ENCODE peak calls at places on chromosomes 13 and 19, in five cellular contexts. One of them, this sample, is unnamed.
A peak's percentile ranks its signal among the peaks of the same experiment; 100 is the strongest.

GRCh38 chr13:93398167-93398566 is 171.6 kb downstream of the GPC6 start:
- DNase-seq in activated B cell treated with CpG ODN at 0.5 μM for 24 hours: no peak
- DNase-seq in breast epithelium: no peak
- DNase-seq in nephron progenitor cell: no peak
- DNase-seq in astrocyte of the cerebellum: no peak
- DNase-seq in this sample: no peak

GRCh38 chr19:52307275-52307674 is 10.3 kb downstream of the ZNF480 start:
- DNase-seq in activated B cell treated with CpG ODN at 0.5 μM for 24 hours: no peak
- DNase-seq in breast epithelium: no peak
- DNase-seq in nephron progenitor cell: peak; percentile 43
- DNase-seq in astrocyte of the cerebellum: no peak
- DNase-seq in this sample: no peak

GRCh38 chr19:20840371-20840770 is 64.3 kb downstream of the ZNF66 start:
- DNase-seq in activated B cell treated with CpG ODN at 0.5 μM for 24 hours: no peak
- DNase-seq in breast epithelium: no peak
- DNase-seq in nephron progenitor cell: no peak
- DNase-seq in astrocyte of the cerebellum: no peak
- DNase-seq in this sample: no peak

GRCh38 chr19:37718357-37718756 is 1.2 kb downstream of the ZNF607 start:
- DNase-seq in activated B cell treated with CpG ODN at 0.5 μM for 24 hours: no peak
- DNase-seq in breast epithelium: no peak
- DNase-seq in nephron progenitor cell: no peak
- DNase-seq in astrocyte of the cerebellum: no peak
- DNase-seq in this sample: no peak

GRCh38 chr13:29908411-29908810 is 58.0 kb upstream of the UBL3 start:
- DNase-seq in activated B cell treated with CpG ODN at 0.5 μM for 24 hours: no peak
- DNase-seq in breast epithelium: no peak
- DNase-seq in nephron progenitor cell: no peak
- DNase-seq in astrocyte of the cerebellum: no peak
- DNase-seq in this sample: no peak

GRCh38 chr19:33796164-33797100 is at the start of gene KCTD15:
- DNase-seq in activated B cell treated with CpG ODN at 0.5 μM for 24 hours: peak; percentile 36
- DNase-seq in breast epithelium: no peak
- DNase-seq in nephron progenitor cell: peak; percentile 74
- DNase-seq in astrocyte of the cerebellum: no peak
- DNase-seq in this sample: peak; percentile 50

GRCh38 chr13:31945202-31945978 is 86.2 kb upstream of the FRY start:
- DNase-seq in activated B cell treated with CpG ODN at 0.5 μM for 24 hours: no peak
- DNase-seq in breast epithelium: peak; percentile 58
- DNase-seq in nephron progenitor cell: peak; percentile 8
- DNase-seq in astrocyte of the cerebellum: peak; percentile 13
- DNase-seq in this sample: no peak

GRCh38 chr13:51223284-51224270 is 1.4 kb downstream of the FAM124A start:
- DNase-seq in activated B cell treated with CpG ODN at 0.5 μM for 24 hours: no peak
- DNase-seq in breast epithelium: no peak
- DNase-seq in nephron progenitor cell: no peak
- DNase-seq in astrocyte of the cerebellum: no peak
- DNase-seq in this sample: no peak

GRCh38 chr19:18419699-18420460 is 682 bp downstream of the SSBP4 start:
- DNase-seq in activated B cell treated with CpG ODN at 0.5 μM for 24 hours: no peak
- DNase-seq in breast epithelium: no peak
- DNase-seq in nephron progenitor cell: peak; percentile 46
- DNase-seq in astrocyte of the cerebellum: no peak
- DNase-seq in this sample: no peak

GRCh38 chr13:79455331-79455730 is 25.6 kb upstream of the NDFIP2 start:
- DNase-seq in activated B cell treated with CpG ODN at 0.5 μM for 24 hours: no peak
- DNase-seq in breast epithelium: no peak
- DNase-seq in nephron progenitor cell: no peak
- DNase-seq in astrocyte of the cerebellum: no peak
- DNase-seq in this sample: no peak

GRCh38 chr19:18306903-18307681 is 15.8 kb downstream of the LSM4 start:
- DNase-seq in activated B cell treated with CpG ODN at 0.5 μM for 24 hours: no peak
- DNase-seq in breast epithelium: no peak
- DNase-seq in nephron progenitor cell: no peak
- DNase-seq in astrocyte of the cerebellum: no peak
- DNase-seq in this sample: no peak

GRCh38 chr19:11408591-11408990 is 10.5 kb downstream of the RGL3 start:
- DNase-seq in activated B cell treated with CpG ODN at 0.5 μM for 24 hours: no peak
- DNase-seq in breast epithelium: no peak
- DNase-seq in nephron progenitor cell: no peak
- DNase-seq in astrocyte of the cerebellum: no peak
- DNase-seq in this sample: no peak

GRCh38 chr13:62556973-62557372 is 1141.3 kb upstream of the PCDH20 start:
- DNase-seq in activated B cell treated with CpG ODN at 0.5 μM for 24 hours: no peak
- DNase-seq in breast epithelium: no peak
- DNase-seq in nephron progenitor cell: no peak
- DNase-seq in astrocyte of the cerebellum: no peak
- DNase-seq in this sample: no peak

GRCh38 chr13:23456437-23456836 is 22.9 kb upstream of the SACS start:
- DNase-seq in activated B cell treated with CpG ODN at 0.5 μM for 24 hours: no peak
- DNase-seq in breast epithelium: no peak
- DNase-seq in nephron progenitor cell: no peak
- DNase-seq in astrocyte of the cerebellum: no peak
- DNase-seq in this sample: no peak

GRCh38 chr19:5484398-5485285 is 29.4 kb downstream of the ZNRF4 start:
- DNase-seq in activated B cell treated with CpG ODN at 0.5 μM for 24 hours: no peak
- DNase-seq in breast epithelium: no peak
- DNase-seq in nephron progenitor cell: peak; percentile 34
- DNase-seq in astrocyte of the cerebellum: peak; percentile 4
- DNase-seq in this sample: no peak

GRCh38 chr19:41879080-41879479 is 2.0 kb downstream of the CD79A start:
- DNase-seq in activated B cell treated with CpG ODN at 0.5 μM for 24 hours: no peak
- DNase-seq in breast epithelium: no peak
- DNase-seq in nephron progenitor cell: no peak
- DNase-seq in astrocyte of the cerebellum: no peak
- DNase-seq in this sample: no peak

GRCh38 chr19:49642488-49643035 is 553 bp downstream of the SCAF1 start:
- DNase-seq in activated B cell treated with CpG ODN at 0.5 μM for 24 hours: no peak
- DNase-seq in breast epithelium: no peak
- DNase-seq in nephron progenitor cell: no peak
- DNase-seq in astrocyte of the cerebellum: no peak
- DNase-seq in this sample: no peak

GRCh38 chr13:97873398-97873797 is 80.1 kb upstream of the IPO5 start:
- DNase-seq in activated B cell treated with CpG ODN at 0.5 μM for 24 hours: no peak
- DNase-seq in breast epithelium: no peak
- DNase-seq in nephron progenitor cell: no peak
- DNase-seq in astrocyte of the cerebellum: no peak
- DNase-seq in this sample: no peak

GRCh38 chr19:737591-738093 is 13.3 kb upstream of the MISP start:
- DNase-seq in activated B cell treated with CpG ODN at 0.5 μM for 24 hours: peak; percentile 43
- DNase-seq in breast epithelium: no peak
- DNase-seq in nephron progenitor cell: peak; percentile 71
- DNase-seq in astrocyte of the cerebellum: no peak
- DNase-seq in this sample: peak; percentile 65

GRCh38 chr19:34459614-34460013 is 21.9 kb upstream of the WTIP start:
- DNase-seq in activated B cell treated with CpG ODN at 0.5 μM for 24 hours: no peak
- DNase-seq in breast epithelium: no peak
- DNase-seq in nephron progenitor cell: no peak
- DNase-seq in astrocyte of the cerebellum: no peak
- DNase-seq in this sample: no peak

GRCh38 chr19:11269408-11269807 is 7.1 kb upstream of the DOCK6 start:
- DNase-seq in activated B cell treated with CpG ODN at 0.5 μM for 24 hours: no peak
- DNase-seq in breast epithelium: no peak
- DNase-seq in nephron progenitor cell: no peak
- DNase-seq in astrocyte of the cerebellum: no peak
- DNase-seq in this sample: no peak

GRCh38 chr13:98325724-98326123 is 148.7 kb upstream of the RNF113B start:
- DNase-seq in activated B cell treated with CpG ODN at 0.5 μM for 24 hours: no peak
- DNase-seq in breast epithelium: peak; percentile 30
- DNase-seq in nephron progenitor cell: no peak
- DNase-seq in astrocyte of the cerebellum: no peak
- DNase-seq in this sample: no peak

GRCh38 chr13:49561064-49561410 is 24.3 kb downstream of the RCBTB1 start:
- DNase-seq in activated B cell treated with CpG ODN at 0.5 μM for 24 hours: no peak
- DNase-seq in breast epithelium: no peak
- DNase-seq in nephron progenitor cell: no peak
- DNase-seq in astrocyte of the cerebellum: no peak
- DNase-seq in this sample: no peak

GRCh38 chr19:53908933-53909415 is at the start of gene CACNG7:
- DNase-seq in activated B cell treated with CpG ODN at 0.5 μM for 24 hours: no peak
- DNase-seq in breast epithelium: no peak
- DNase-seq in nephron progenitor cell: peak; percentile 45
- DNase-seq in astrocyte of the cerebellum: no peak
- DNase-seq in this sample: no peak

DNA sequence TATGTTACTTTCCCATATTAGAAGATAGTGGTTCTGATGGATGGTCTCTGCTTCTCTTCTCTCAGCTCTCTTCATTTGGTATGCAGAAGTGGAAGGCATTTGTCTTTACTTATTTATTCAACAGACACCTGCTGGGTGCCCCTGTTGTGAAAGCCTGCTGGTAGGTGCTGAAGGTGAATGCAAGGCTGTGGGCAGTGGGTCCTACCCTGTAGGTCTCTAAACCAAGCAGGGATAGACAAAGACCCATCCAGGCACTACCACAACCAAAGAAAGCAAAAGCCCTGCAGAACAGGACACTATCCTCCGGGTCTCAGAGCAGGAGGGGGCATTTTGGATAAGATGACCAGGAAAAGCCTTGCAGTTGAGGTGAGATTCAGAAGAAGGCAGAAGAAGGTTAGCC is 106.1 kb downstream of the STARD13 start:
- DNase-seq in activated B cell treated with CpG ODN at 0.5 μM for 24 hours: no peak
- DNase-seq in breast epithelium: no peak
- DNase-seq in nephron progenitor cell: no peak
- DNase-seq in astrocyte of the cerebellum: no peak
- DNase-seq in this sample: no peak
- TF ChIP-seq CTCF in activated B cell treated with CpG ODN at 0.5 μM for 24 hours: no peak
- TF ChIP-seq CTCF in breast epithelium: no peak
- TF ChIP-seq CTCF in nephron progenitor cell: no peak
- TF ChIP-seq CTCF in astrocyte of the cerebellum: no peak
- TF ChIP-seq CTCF in this sample: no peak

GRCh38 chr13:25143693-25144092 is 28.4 kb downstream of the AMER2 start:
- DNase-seq in activated B cell treated with CpG ODN at 0.5 μM for 24 hours: no peak
- DNase-seq in breast epithelium: no peak
- DNase-seq in nephron progenitor cell: no peak
- DNase-seq in astrocyte of the cerebellum: no peak
- DNase-seq in this sample: no peak

GRCh38 chr13:25135896-25136295 is 36.2 kb downstream of the AMER2 start:
- DNase-seq in activated B cell treated with CpG ODN at 0.5 μM for 24 hours: no peak
- DNase-seq in breast epithelium: no peak
- DNase-seq in nephron progenitor cell: no peak
- DNase-seq in astrocyte of the cerebellum: no peak
- DNase-seq in this sample: no peak

GRCh38 chr13:25137624-25137892 is 34.5 kb downstream of the AMER2 start:
- DNase-seq in activated B cell treated with CpG ODN at 0.5 μM for 24 hours: no peak
- DNase-seq in breast epithelium: no peak
- DNase-seq in nephron progenitor cell: no peak
- DNase-seq in astrocyte of the cerebellum: no peak
- DNase-seq in this sample: no peak

GRCh38 chr13:25136872-25137623 is 35.0 kb downstream of the AMER2 start:
- DNase-seq in activated B cell treated with CpG ODN at 0.5 μM for 24 hours: no peak
- DNase-seq in breast epithelium: no peak
- DNase-seq in nephron progenitor cell: no peak
- DNase-seq in astrocyte of the cerebellum: no peak
- DNase-seq in this sample: no peak

GRCh38 chr13:25141042-25141441 is 31.0 kb downstream of the AMER2 start:
- DNase-seq in activated B cell treated with CpG ODN at 0.5 μM for 24 hours: no peak
- DNase-seq in breast epithelium: no peak
- DNase-seq in nephron progenitor cell: no peak
- DNase-seq in astrocyte of the cerebellum: no peak
- DNase-seq in this sample: no peak
- TF ChIP-seq CTCF in activated B cell treated with CpG ODN at 0.5 μM for 24 hours: no peak
- TF ChIP-seq CTCF in breast epithelium: no peak
- TF ChIP-seq CTCF in nephron progenitor cell: no peak
- TF ChIP-seq CTCF in astrocyte of the cerebellum: no peak
- TF ChIP-seq CTCF in this sample: no peak

GRCh38 chr19:3785464-3785937 is 680 bp downstream of the MATK start:
- DNase-seq in activated B cell treated with CpG ODN at 0.5 μM for 24 hours: no peak
- DNase-seq in breast epithelium: no peak
- DNase-seq in nephron progenitor cell: no peak
- DNase-seq in astrocyte of the cerebellum: no peak
- DNase-seq in this sample: no peak

GRCh38 chr19:3782903-3783302 is 3.3 kb downstream of the MATK start:
- DNase-seq in activated B cell treated with CpG ODN at 0.5 μM for 24 hours: no peak
- DNase-seq in breast epithelium: no peak
- DNase-seq in nephron progenitor cell: no peak
- DNase-seq in astrocyte of the cerebellum: no peak
- DNase-seq in this sample: no peak

GRCh38 chr19:3782330-3782729 is 3.9 kb downstream of the MATK start:
- DNase-seq in activated B cell treated with CpG ODN at 0.5 μM for 24 hours: no peak
- DNase-seq in breast epithelium: no peak
- DNase-seq in nephron progenitor cell: no peak
- DNase-seq in astrocyte of the cerebellum: no peak
- DNase-seq in this sample: no peak

GRCh38 chr19:3784607-3785463 is 1.3 kb downstream of the MATK start:
- DNase-seq in activated B cell treated with CpG ODN at 0.5 μM for 24 hours: no peak
- DNase-seq in breast epithelium: no peak
- DNase-seq in nephron progenitor cell: no peak
- DNase-seq in astrocyte of the cerebellum: no peak
- DNase-seq in this sample: no peak

DNA sequence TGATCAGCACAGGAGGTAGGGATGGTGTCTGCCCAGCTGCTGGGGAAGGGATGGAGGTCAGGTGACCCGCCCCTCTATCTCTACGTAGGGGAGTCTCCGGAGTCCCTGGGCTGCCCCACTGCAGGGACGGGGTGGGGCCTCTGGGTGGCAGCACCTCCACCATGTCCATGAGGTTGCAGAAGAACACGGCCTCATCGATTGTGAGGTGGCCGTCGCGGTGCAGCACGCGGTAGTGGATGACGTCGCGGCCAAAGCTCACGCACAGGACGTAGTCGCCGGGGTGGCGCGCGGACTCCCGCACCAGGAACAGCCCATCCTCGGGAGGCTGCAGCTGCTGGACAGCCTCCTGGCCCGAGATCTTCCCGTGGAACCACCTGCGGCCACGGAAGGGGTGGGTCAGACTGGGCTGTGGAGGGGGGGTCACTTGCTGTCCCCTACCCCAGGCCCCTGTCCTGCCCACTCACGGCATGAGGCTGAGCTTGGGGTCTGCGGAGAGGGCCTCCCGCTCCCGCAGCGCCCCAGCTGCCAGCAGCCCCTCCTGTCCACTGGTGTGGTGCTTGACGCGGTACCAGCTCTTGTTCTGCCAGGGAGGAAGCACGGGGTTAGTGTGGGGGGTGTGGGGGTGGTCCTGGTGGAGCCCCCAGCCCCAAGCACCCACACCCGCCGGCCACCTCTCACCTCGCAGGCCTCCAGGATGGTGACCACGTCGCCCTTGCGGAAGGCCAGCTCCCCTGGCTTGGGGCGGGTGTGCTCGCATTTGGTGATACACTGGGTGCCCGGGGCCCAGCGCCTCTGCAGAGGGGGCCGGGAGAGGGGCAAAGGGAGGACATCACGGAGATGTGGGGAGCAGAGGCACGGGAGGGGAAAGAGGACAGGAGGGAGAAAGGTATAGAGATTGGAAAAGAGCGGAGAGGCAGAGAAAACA is 2.3 kb downstream of the MATK start:
- DNase-seq in activated B cell treated with CpG ODN at 0.5 μM for 24 hours: no peak
- DNase-seq in breast epithelium: no peak
- DNase-seq in nephron progenitor cell: no peak
- DNase-seq in astrocyte of the cerebellum: no peak
- DNase-seq in this sample: no peak
- TF ChIP-seq CTCF in activated B cell treated with CpG ODN at 0.5 μM for 24 hours: no peak
- TF ChIP-seq CTCF in breast epithelium: no peak
- TF ChIP-seq CTCF in nephron progenitor cell: peak; percentile 34
- TF ChIP-seq CTCF in astrocyte of the cerebellum: no peak
- TF ChIP-seq CTCF in this sample: peak; percentile 43

GRCh38 chr19:15161028-15161984 is 39.5 kb downstream of the NOTCH3 start:
- DNase-seq in activated B cell treated with CpG ODN at 0.5 μM for 24 hours: no peak
- DNase-seq in breast epithelium: no peak
- DNase-seq in nephron progenitor cell: peak; percentile 42
- DNase-seq in astrocyte of the cerebellum: no peak
- DNase-seq in this sample: peak; percentile 32
- TF ChIP-seq CTCF in activated B cell treated with CpG ODN at 0.5 μM for 24 hours: no peak
- TF ChIP-seq CTCF in breast epithelium: no peak
- TF ChIP-seq CTCF in nephron progenitor cell: peak; percentile 27
- TF ChIP-seq CTCF in astrocyte of the cerebellum: no peak
- TF ChIP-seq CTCF in this sample: peak; percentile 52

GRCh38 chr13:20492641-20493040 is 33.0 kb downstream of the CRYL1 start:
- DNase-seq in activated B cell treated with CpG ODN at 0.5 μM for 24 hours: peak; percentile 29
- DNase-seq in breast epithelium: no peak
- DNase-seq in nephron progenitor cell: peak; percentile 21
- DNase-seq in astrocyte of the cerebellum: peak; percentile 11
- DNase-seq in this sample: peak; percentile 35
- TF ChIP-seq CTCF in activated B cell treated with CpG ODN at 0.5 μM for 24 hours: no peak
- TF ChIP-seq CTCF in breast epithelium: no peak
- TF ChIP-seq CTCF in nephron progenitor cell: peak; percentile 39
- TF ChIP-seq CTCF in astrocyte of the cerebellum: peak; percentile 54
- TF ChIP-seq CTCF in this sample: peak; percentile 57

This sample was measured in neural crest cell.